ENCODE peak calls at places on chromosome 12, in eight cellular contexts. One of them, this sample, is unnamed.

GRCh38 chr12:85951823-85952222 is 77.7 kb downstream of the NTS start:
- DNase-seq in stimulated activated CD8-positive, alpha-beta memory T cell treated with anti-CD3 and anti-CD28 coated beads, Interleukin-15, amount 100 ng/mL, for 48 hours: no peak
- DNase-seq in cardiac fibroblast: peak; percentile 19
- DNase-seq in stimulated activated naive CD4-positive, alpha-beta T cell: no peak
- DNase-seq in brain microvascular endothelial cell: no peak
- DNase-seq in neural progenitor cell: no peak
- DNase-seq in lung: no peak
- DNase-seq in adipocyte: peak; percentile 55
- DNase-seq in this sample: no peak

GRCh38 chr12:97131220-97131981 is 224.3 kb downstream of the NEDD1 start:
- DNase-seq in adipocyte: no peak
- DNase-seq in stimulated activated naive CD4-positive, alpha-beta T cell: no peak
- DNase-seq in cardiac fibroblast: no peak
- DNase-seq in lung: no peak
- DNase-seq in neural progenitor cell: peak; percentile 92
- DNase-seq in brain microvascular endothelial cell: no peak
- DNase-seq in stimulated activated CD8-positive, alpha-beta memory T cell treated with anti-CD3 and anti-CD28 coated beads, Interleukin-15, amount 100 ng/mL, for 48 hours: no peak
- DNase-seq in this sample: no peak

GRCh38 chr12:40692617-40693502 is 621 bp downstream of the CNTN1 start:
- DNase-seq in neural progenitor cell: peak; percentile 37
- DNase-seq in stimulated activated naive CD4-positive, alpha-beta T cell: no peak
- DNase-seq in lung: peak; percentile 32
- DNase-seq in stimulated activated CD8-positive, alpha-beta memory T cell treated with anti-CD3 and anti-CD28 coated beads, Interleukin-15, amount 100 ng/mL, for 48 hours: no peak
- DNase-seq in adipocyte: no peak
- DNase-seq in cardiac fibroblast: no peak
- DNase-seq in brain microvascular endothelial cell: no peak
- DNase-seq in this sample: no peak

GRCh38 chr12:94761559-94761958 is 111.2 kb upstream of the TMCC3 start:
- DNase-seq in neural progenitor cell: no peak
- DNase-seq in cardiac fibroblast: peak; percentile 86
- DNase-seq in stimulated activated CD8-positive, alpha-beta memory T cell treated with anti-CD3 and anti-CD28 coated beads, Interleukin-15, amount 100 ng/mL, for 48 hours: no peak
- DNase-seq in adipocyte: peak; percentile 67
- DNase-seq in brain microvascular endothelial cell: peak; percentile 97
- DNase-seq in lung: no peak
- DNase-seq in stimulated activated naive CD4-positive, alpha-beta T cell: no peak
- DNase-seq in this sample: no peak

GRCh38 chr12:9041321-9041720 is 52.0 kb downstream of the KLRG1 start:
- DNase-seq in adipocyte: peak; percentile 27
- DNase-seq in neural progenitor cell: no peak
- DNase-seq in stimulated activated naive CD4-positive, alpha-beta T cell: no peak
- DNase-seq in cardiac fibroblast: peak; percentile 3
- DNase-seq in stimulated activated CD8-positive, alpha-beta memory T cell treated with anti-CD3 and anti-CD28 coated beads, Interleukin-15, amount 100 ng/mL, for 48 hours: no peak
- DNase-seq in lung: no peak
- DNase-seq in brain microvascular endothelial cell: peak; percentile 35
- DNase-seq in this sample: no peak

GRCh38 chr12:69068431-69068830 is 135.5 kb upstream of the CPM start:
- DNase-seq in adipocyte: no peak
- DNase-seq in stimulated activated naive CD4-positive, alpha-beta T cell: no peak
- DNase-seq in cardiac fibroblast: no peak
- DNase-seq in neural progenitor cell: no peak
- DNase-seq in lung: peak; percentile 65
- DNase-seq in brain microvascular endothelial cell: no peak
- DNase-seq in stimulated activated CD8-positive, alpha-beta memory T cell treated with anti-CD3 and anti-CD28 coated beads, Interleukin-15, amount 100 ng/mL, for 48 hours: no peak
- DNase-seq in this sample: no peak

GRCh38 chr12:96230646-96231045 is 36.5 kb downstream of the ELK3 start:
- DNase-seq in adipocyte: no peak
- DNase-seq in brain microvascular endothelial cell: no peak
- DNase-seq in stimulated activated naive CD4-positive, alpha-beta T cell: no peak
- DNase-seq in lung: no peak
- DNase-seq in cardiac fibroblast: no peak
- DNase-seq in neural progenitor cell: no peak
- DNase-seq in stimulated activated CD8-positive, alpha-beta memory T cell treated with anti-CD3 and anti-CD28 coated beads, Interleukin-15, amount 100 ng/mL, for 48 hours: no peak
- DNase-seq in this sample: no peak

GRCh38 chr12:72832024-72832423 is 559.9 kb downstream of the TRHDE start:
- DNase-seq in stimulated activated CD8-positive, alpha-beta memory T cell treated with anti-CD3 and anti-CD28 coated beads, Interleukin-15, amount 100 ng/mL, for 48 hours: no peak
- DNase-seq in neural progenitor cell: no peak
- DNase-seq in stimulated activated naive CD4-positive, alpha-beta T cell: no peak
- DNase-seq in cardiac fibroblast: no peak
- DNase-seq in adipocyte: no peak
- DNase-seq in lung: no peak
- DNase-seq in brain microvascular endothelial cell: no peak
- DNase-seq in this sample: no peak

GRCh38 chr12:91529829-91530228 is 347.2 kb upstream of the DCN start:
- DNase-seq in neural progenitor cell: no peak
- DNase-seq in stimulated activated CD8-positive, alpha-beta memory T cell treated with anti-CD3 and anti-CD28 coated beads, Interleukin-15, amount 100 ng/mL, for 48 hours: no peak
- DNase-seq in brain microvascular endothelial cell: peak; percentile 10
- DNase-seq in cardiac fibroblast: peak; percentile 2
- DNase-seq in adipocyte: no peak
- DNase-seq in lung: no peak
- DNase-seq in stimulated activated naive CD4-positive, alpha-beta T cell: no peak
- DNase-seq in this sample: no peak

GRCh38 chr12:25677180-25677937 is 124.3 kb upstream of the LMNTD1 start:
- DNase-seq in stimulated activated naive CD4-positive, alpha-beta T cell: no peak
- DNase-seq in neural progenitor cell: no peak
- DNase-seq in cardiac fibroblast: no peak
- DNase-seq in stimulated activated CD8-positive, alpha-beta memory T cell treated with anti-CD3 and anti-CD28 coated beads, Interleukin-15, amount 100 ng/mL, for 48 hours: no peak
- DNase-seq in brain microvascular endothelial cell: no peak
- DNase-seq in lung: no peak
- DNase-seq in adipocyte: no peak
- DNase-seq in this sample: no peak

GRCh38 chr12:57631566-57632368 is 1.2 kb downstream of the B4GALNT1 start:
- DNase-seq in cardiac fibroblast: no peak
- DNase-seq in brain microvascular endothelial cell: no peak
- DNase-seq in neural progenitor cell: peak; percentile 45
- DNase-seq in lung: no peak
- DNase-seq in stimulated activated CD8-positive, alpha-beta memory T cell treated with anti-CD3 and anti-CD28 coated beads, Interleukin-15, amount 100 ng/mL, for 48 hours: no peak
- DNase-seq in adipocyte: peak; percentile 21
- DNase-seq in stimulated activated naive CD4-positive, alpha-beta T cell: no peak
- DNase-seq in this sample: no peak

GRCh38 chr12:26246483-26247164 is 51.3 kb downstream of the SSPN start:
- DNase-seq in stimulated activated CD8-positive, alpha-beta memory T cell treated with anti-CD3 and anti-CD28 coated beads, Interleukin-15, amount 100 ng/mL, for 48 hours: no peak
- DNase-seq in adipocyte: no peak
- DNase-seq in lung: no peak
- DNase-seq in stimulated activated naive CD4-positive, alpha-beta T cell: no peak
- DNase-seq in cardiac fibroblast: no peak
- DNase-seq in neural progenitor cell: no peak
- DNase-seq in brain microvascular endothelial cell: no peak
- DNase-seq in this sample: no peak

GRCh38 chr12:96986883-96987523 is 79.9 kb downstream of the NEDD1 start:
- DNase-seq in stimulated activated naive CD4-positive, alpha-beta T cell: no peak
- DNase-seq in stimulated activated CD8-positive, alpha-beta memory T cell treated with anti-CD3 and anti-CD28 coated beads, Interleukin-15, amount 100 ng/mL, for 48 hours: no peak
- DNase-seq in brain microvascular endothelial cell: no peak
- DNase-seq in neural progenitor cell: peak; percentile 74
- DNase-seq in lung: no peak
- DNase-seq in adipocyte: peak; percentile 68
- DNase-seq in cardiac fibroblast: peak; percentile 51
- DNase-seq in this sample: peak; percentile 4

GRCh38 chr12:130457215-130457614 is 119.5 kb downstream of the PIWIL1 start:
- DNase-seq in neural progenitor cell: no peak
- DNase-seq in stimulated activated naive CD4-positive, alpha-beta T cell: no peak
- DNase-seq in adipocyte: no peak
- DNase-seq in stimulated activated CD8-positive, alpha-beta memory T cell treated with anti-CD3 and anti-CD28 coated beads, Interleukin-15, amount 100 ng/mL, for 48 hours: no peak
- DNase-seq in brain microvascular endothelial cell: no peak
- DNase-seq in cardiac fibroblast: no peak
- DNase-seq in lung: no peak
- DNase-seq in this sample: no peak

GRCh38 chr12:51429705-51430104 is 5.1 kb downstream of the SLC4A8 start:
- DNase-seq in cardiac fibroblast: no peak
- DNase-seq in neural progenitor cell: no peak
- DNase-seq in lung: no peak
- DNase-seq in stimulated activated naive CD4-positive, alpha-beta T cell: no peak
- DNase-seq in adipocyte: no peak
- DNase-seq in stimulated activated CD8-positive, alpha-beta memory T cell treated with anti-CD3 and anti-CD28 coated beads, Interleukin-15, amount 100 ng/mL, for 48 hours: no peak
- DNase-seq in brain microvascular endothelial cell: no peak
- DNase-seq in this sample: no peak

GRCh38 chr12:111066744-111067437 is 146.5 kb upstream of the MYL2 start:
- DNase-seq in neural progenitor cell: no peak
- DNase-seq in stimulated activated naive CD4-positive, alpha-beta T cell: no peak
- DNase-seq in stimulated activated CD8-positive, alpha-beta memory T cell treated with anti-CD3 and anti-CD28 coated beads, Interleukin-15, amount 100 ng/mL, for 48 hours: no peak
- DNase-seq in lung: no peak
- DNase-seq in adipocyte: no peak
- DNase-seq in brain microvascular endothelial cell: no peak
- DNase-seq in cardiac fibroblast: no peak
- DNase-seq in this sample: no peak

GRCh38 chr12:49331360-49332222 is 5.4 kb downstream of the C1QL4 start:
- DNase-seq in cardiac fibroblast: peak; percentile 85
- DNase-seq in stimulated activated CD8-positive, alpha-beta memory T cell treated with anti-CD3 and anti-CD28 coated beads, Interleukin-15, amount 100 ng/mL, for 48 hours: no peak
- DNase-seq in brain microvascular endothelial cell: peak; percentile 74
- DNase-seq in lung: peak; percentile 66
- DNase-seq in stimulated activated naive CD4-positive, alpha-beta T cell: no peak
- DNase-seq in neural progenitor cell: peak; percentile 85
- DNase-seq in adipocyte: peak; percentile 87
- DNase-seq in this sample: no peak

GRCh38 chr12:132255642-132256041 is 73.7 kb downstream of the GALNT9 start:
- DNase-seq in neural progenitor cell: no peak
- DNase-seq in stimulated activated CD8-positive, alpha-beta memory T cell treated with anti-CD3 and anti-CD28 coated beads, Interleukin-15, amount 100 ng/mL, for 48 hours: no peak
- DNase-seq in cardiac fibroblast: no peak
- DNase-seq in brain microvascular endothelial cell: no peak
- DNase-seq in stimulated activated naive CD4-positive, alpha-beta T cell: no peak
- DNase-seq in adipocyte: no peak
- DNase-seq in lung: no peak
- DNase-seq in this sample: no peak

GRCh38 chr12:724194-724855 is 28.1 kb upstream of the WNK1 start:
- DNase-seq in neural progenitor cell: no peak
- DNase-seq in brain microvascular endothelial cell: no peak
- DNase-seq in stimulated activated CD8-positive, alpha-beta memory T cell treated with anti-CD3 and anti-CD28 coated beads, Interleukin-15, amount 100 ng/mL, for 48 hours: no peak
- DNase-seq in stimulated activated naive CD4-positive, alpha-beta T cell: no peak
- DNase-seq in cardiac fibroblast: no peak
- DNase-seq in adipocyte: peak; percentile 11
- DNase-seq in lung: peak; percentile 30
- DNase-seq in this sample: no peak

GRCh38 chr12:57764662-57765002 is 2.2 kb downstream of the CYP27B1 start:
- DNase-seq in cardiac fibroblast: no peak
- DNase-seq in neural progenitor cell: no peak
- DNase-seq in stimulated activated CD8-positive, alpha-beta memory T cell treated with anti-CD3 and anti-CD28 coated beads, Interleukin-15, amount 100 ng/mL, for 48 hours: no peak
- DNase-seq in brain microvascular endothelial cell: no peak
- DNase-seq in lung: no peak
- DNase-seq in adipocyte: no peak
- DNase-seq in stimulated activated naive CD4-positive, alpha-beta T cell: no peak
- DNase-seq in this sample: no peak

This sample was measured in naive thymus-derived CD4-positive, alpha-beta T cell.